ENCODE peak calls at places on chromosomes 13 and 19, in five cellular contexts. O is astrocyte, N is MV-4-11, G is cardiac fibroblast, H is ELF-1. R is an unnamed sample.

GRCh38 chr13:24203726-24204295 is 43.3 kb downstream of the SPATA13 start:
- DNase-seq in O (no peak), H (no peak), G (no peak), N (peak), R (peak)

GRCh38 chr13:76856141-76856571 is 30.0 kb downstream of the KCTD12 start:
- DNase-seq in O (peak), N (peak), G (peak), H (no peak), R (peak)

GRCh38 chr19:12065100-12065538 is 588 bp downstream of the ZNF844 start:
- DNase-seq in G (peak), H (peak), O (peak), N (no peak), R (peak)

GRCh38 chr13:110274687-110275086 is 32.3 kb downstream of the COL4A1 start:
- DNase-seq in N (no peak), O (no peak), H (no peak), G (peak), R (no peak)

GRCh38 chr19:47745010-47745901 is at the start of gene NOP53:
- DNase-seq in G (peak), H (peak), O (peak), N (peak), R (peak)

GRCh38 chr19:40217027-40217810 is 965 bp downstream of the TTC9B start:
- DNase-seq in O (no peak), G (no peak), H (peak), N (no peak), R (no peak)

GRCh38 chr19:6116749-6117430 is 6.6 kb upstream of the RFX2 start:
- DNase-seq in G (no peak), N (no peak), H (no peak), O (no peak), R (no peak)

GRCh38 chr19:10353793-10354391 is 14.5 kb upstream of the ICAM3 start:
- DNase-seq in H (peak), O (no peak), N (no peak), G (peak), R (no peak)

GRCh38 chr19:17328517-17329060 is 6.1 kb downstream of the ANO8 start:
- DNase-seq in H (no peak), O (no peak), G (no peak), N (no peak), R (no peak)

GRCh38 chr19:2127758-2128157 is 23.6 kb downstream of the AP3D1 start:
- DNase-seq in G (no peak), O (no peak), H (no peak), N (no peak), R (no peak)

GRCh38 chr13:79485014-79485441 is 4.1 kb downstream of the NDFIP2 start:
- DNase-seq in H (peak), G (peak), N (peak), O (peak), R (peak)

GRCh38 chr13:21949818-21950429 is 279.1 kb downstream of the FGF9 start:
- DNase-seq in O (no peak), G (no peak), N (no peak), H (no peak), R (no peak)

GRCh38 chr19:10878253-10878652 is 6.9 kb downstream of the CARM1 start:
- DNase-seq in N (peak), H (peak), G (no peak), O (no peak), R (no peak)

GRCh38 chr19:3381701-3382372 is 15.5 kb downstream of the NFIC start:
- DNase-seq in O (no peak), H (no peak), G (no peak), N (no peak), R (no peak)

GRCh38 chr19:48713041-48713863 is 6.3 kb downstream of the MAMSTR start:
- DNase-seq in N (no peak), H (peak), O (no peak), G (no peak), R (no peak)

GRCh38 chr19:42693760-42694350 is 46.4 kb downstream of the PSG3 start:
- DNase-seq in G (peak), H (peak), N (no peak), O (peak), R (peak)

GRCh38 chr13:92804926-92805325 is 421.7 kb upstream of the GPC6 start:
- DNase-seq in H (no peak), N (no peak), G (no peak), O (peak), R (no peak)

GRCh38 chr13:23960566-23961156 is 63.4 kb upstream of the C1QTNF9B start:
- DNase-seq in N (peak), G (peak), O (no peak), H (peak), R (peak)

GRCh38 chr19:18392417-18392816 is 5.0 kb downstream of the LRRC25 start:
- DNase-seq in H (no peak), N (peak), O (peak), G (peak), R (no peak)

GRCh38 chr19:53881482-53882390 is at the start of gene PRKCG:
- DNase-seq in N (no peak), H (peak), G (no peak), O (no peak), R (no peak)

GRCh38 chr19:17658240-17658639 is 29.9 kb downstream of the UNC13A start:
- DNase-seq in G (peak), O (no peak), H (no peak), N (no peak), R (no peak)

GRCh38 chr13:99416411-99417121 is 84.7 kb upstream of the TM9SF2 start:
- DNase-seq in O (no peak), G (no peak), H (no peak), N (no peak), R (no peak)

GRCh38 chr19:15672580-15673175 is at the start of gene CYP4F12:
- DNase-seq in G (peak), N (no peak), H (no peak), O (no peak), R (no peak)

GRCh38 chr13:34152996-34153395 is 335.0 kb downstream of the RFC3 start:
- DNase-seq in H (no peak), N (no peak), G (no peak), O (no peak), R (no peak)

GRCh38 chr13:100214886-100215285 is 126.0 kb downstream of the PCCA start:
- DNase-seq in O (peak), N (no peak), G (peak), H (no peak), R (no peak)

GRCh38 chr19:31220540-31220939 is 128.7 kb downstream of the TSHZ3 start:
- DNase-seq in O (no peak), N (peak), G (no peak), H (peak), R (no peak)

GRCh38 chr19:7652061-7652641 is 15.2 kb downstream of the STXBP2 start:
- DNase-seq in G (peak), N (peak), O (peak), H (peak), R (peak)

GRCh38 chr19:55473201-55473600 is 3.2 kb upstream of the ZNF628 start:
- DNase-seq in H (no peak), O (no peak), G (no peak), N (no peak), R (no peak)

GRCh38 chr19:29259153-29259552 is 46.2 kb upstream of the UQCRFS1 start:
- DNase-seq in H (peak), O (no peak), G (no peak), N (no peak), R (no peak)

GRCh38 chr19:38658462-38659306 is 11.2 kb downstream of the ACTN4 start:
- DNase-seq in G (peak), O (peak), H (no peak), N (no peak), R (peak)

GRCh38 chr13:36979361-36980040 is 19.6 kb downstream of the ALG5 start:
- DNase-seq in G (peak), N (peak), O (peak), H (no peak), R (no peak)

GRCh38 chr19:8158411-8159074 is 9.2 kb upstream of the FBN3 start:
- DNase-seq in G (peak), H (peak), N (peak), O (peak), R (peak)

GRCh38 chr13:113489549-113490495 is 689 bp downstream of the DCUN1D2 start:
- DNase-seq in N (no peak), G (peak), O (peak), H (peak), R (peak)